ENCODE peak calls at places on chromosomes 11 and 22, in four cellular contexts. One of them, this sample, is unnamed.

GRCh38 chr22:24985824-24986214 is 33.3 kb downstream of the KIAA1671 start:
- DNase-seq in heart right ventricle: peak; percentile 37
- DNase-seq in mucosa of descending colon: no peak
- DNase-seq in brain microvascular endothelial cell: peak; percentile 98
- DNase-seq in this sample: no peak

GRCh38 chr22:43001271-43002197 is 13.4 kb downstream of the PACSIN2 start:
- DNase-seq in brain microvascular endothelial cell: peak; percentile 49
- DNase-seq in heart right ventricle: no peak
- DNase-seq in mucosa of descending colon: no peak
- DNase-seq in this sample: no peak

GRCh38 chr11:6608726-6609501 is 3.1 kb downstream of the TAF10 start:
- DNase-seq in heart right ventricle: no peak
- DNase-seq in brain microvascular endothelial cell: no peak
- DNase-seq in mucosa of descending colon: peak; percentile 8
- DNase-seq in this sample: no peak

GRCh38 chr11:61963016-61963281 is 4.5 kb downstream of the FTH1 start:
- DNase-seq in heart right ventricle: no peak
- DNase-seq in brain microvascular endothelial cell: no peak
- DNase-seq in mucosa of descending colon: no peak
- DNase-seq in this sample: no peak

GRCh38 chr11:117870176-117870952 is 6.1 kb downstream of the FXYD6 start:
- DNase-seq in brain microvascular endothelial cell: no peak
- DNase-seq in mucosa of descending colon: no peak
- DNase-seq in heart right ventricle: no peak
- DNase-seq in this sample: no peak

GRCh38 chr11:80293293-80293692 is 852.5 kb upstream of the TENM4 start:
- DNase-seq in mucosa of descending colon: no peak
- DNase-seq in heart right ventricle: no peak
- DNase-seq in brain microvascular endothelial cell: no peak
- DNase-seq in this sample: no peak

GRCh38 chr11:75562048-75562835 is at the start of gene SERPINH1:
- DNase-seq in brain microvascular endothelial cell: peak; percentile 84
- DNase-seq in mucosa of descending colon: peak; percentile 86
- DNase-seq in heart right ventricle: peak; percentile 88
- DNase-seq in this sample: peak; percentile 42

GRCh38 chr11:122421684-122422083 is 233.8 kb upstream of the UBASH3B start:
- DNase-seq in brain microvascular endothelial cell: no peak
- DNase-seq in mucosa of descending colon: no peak
- DNase-seq in heart right ventricle: no peak
- DNase-seq in this sample: no peak

GRCh38 chr22:17816649-17817048 is 42.4 kb upstream of the BID start:
- DNase-seq in heart right ventricle: no peak
- DNase-seq in brain microvascular endothelial cell: no peak
- DNase-seq in mucosa of descending colon: no peak
- DNase-seq in this sample: no peak

GRCh38 chr11:32722255-32722654 is 72.2 kb downstream of the CCDC73 start:
- DNase-seq in mucosa of descending colon: no peak
- DNase-seq in heart right ventricle: no peak
- DNase-seq in brain microvascular endothelial cell: no peak
- DNase-seq in this sample: no peak

GRCh38 chr11:93271596-93271995 is 58.9 kb upstream of the DEUP1 start:
- DNase-seq in heart right ventricle: no peak
- DNase-seq in brain microvascular endothelial cell: no peak
- DNase-seq in mucosa of descending colon: no peak
- DNase-seq in this sample: no peak

GRCh38 chr22:43110444-43110926 is at the start of gene BIK:
- DNase-seq in heart right ventricle: peak; percentile 38
- DNase-seq in brain microvascular endothelial cell: no peak
- DNase-seq in mucosa of descending colon: peak; percentile 70
- DNase-seq in this sample: peak; percentile 21

GRCh38 chr11:2557381-2557780 is 112.6 kb downstream of the KCNQ1 start:
- DNase-seq in heart right ventricle: no peak
- DNase-seq in mucosa of descending colon: no peak
- DNase-seq in brain microvascular endothelial cell: no peak
- DNase-seq in this sample: no peak

GRCh38 chr11:125170406-125171031 is 6.0 kb downstream of the PKNOX2 start:
- DNase-seq in brain microvascular endothelial cell: peak; percentile 87
- DNase-seq in mucosa of descending colon: no peak
- DNase-seq in heart right ventricle: peak; percentile 78
- DNase-seq in this sample: no peak

GRCh38 chr22:37664249-37665101 is 6.0 kb downstream of the PDXP start:
- DNase-seq in brain microvascular endothelial cell: no peak
- DNase-seq in heart right ventricle: no peak
- DNase-seq in mucosa of descending colon: no peak
- DNase-seq in this sample: no peak

GRCh38 chr11:47248664-47249377 is at the start of gene ACP2:
- DNase-seq in brain microvascular endothelial cell: peak; percentile 83
- DNase-seq in mucosa of descending colon: peak; percentile 90
- DNase-seq in heart right ventricle: peak; percentile 87
- DNase-seq in this sample: peak; percentile 86
- TF ChIP-seq CTCF in brain microvascular endothelial cell: peak; percentile 41
- TF ChIP-seq CTCF in mucosa of descending colon: no peak
- TF ChIP-seq CTCF in heart right ventricle: peak; percentile 33
- TF ChIP-seq CTCF in this sample: no peak

GRCh38 chr22:45731798-45732495 is 60.3 kb downstream of the ATXN10 start:
- DNase-seq in heart right ventricle: no peak
- DNase-seq in mucosa of descending colon: no peak
- DNase-seq in brain microvascular endothelial cell: no peak
- DNase-seq in this sample: no peak
- TF ChIP-seq CTCF in heart right ventricle: peak; percentile 29
- TF ChIP-seq CTCF in mucosa of descending colon: no peak
- TF ChIP-seq CTCF in brain microvascular endothelial cell: peak; percentile 54
- TF ChIP-seq CTCF in this sample: no peak

GRCh38 chr11:73330569-73331093 is 22.6 kb downstream of the ARHGEF17 start:
- DNase-seq in brain microvascular endothelial cell: peak; percentile 33
- DNase-seq in mucosa of descending colon: no peak
- DNase-seq in heart right ventricle: no peak
- DNase-seq in this sample: no peak
- TF ChIP-seq CTCF in brain microvascular endothelial cell: peak; percentile 82
- TF ChIP-seq CTCF in mucosa of descending colon: no peak
- TF ChIP-seq CTCF in heart right ventricle: peak; percentile 47
- TF ChIP-seq CTCF in this sample: no peak

DNA sequence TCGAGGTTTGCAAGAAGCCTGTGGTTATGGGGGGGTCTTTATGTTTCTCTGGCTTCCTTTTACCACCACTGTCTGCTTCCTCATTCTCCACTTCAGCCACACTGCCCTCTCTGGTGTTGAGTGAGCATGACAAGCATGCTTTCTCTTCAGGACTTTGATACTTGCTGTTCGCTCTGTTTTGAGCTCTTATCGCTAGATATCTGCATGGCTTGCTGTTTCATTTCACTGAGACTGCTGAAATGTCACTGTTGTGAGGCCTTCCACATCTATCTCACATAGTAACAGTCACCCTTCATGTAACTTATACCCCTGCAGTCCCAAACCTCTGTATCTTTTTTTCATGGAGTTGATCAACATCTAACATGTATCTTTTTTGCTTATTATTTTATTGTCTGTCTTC is 59.8 kb downstream of the TMEM135 start:
- DNase-seq in mucosa of descending colon: peak; percentile 73
- DNase-seq in brain microvascular endothelial cell: peak; percentile 22
- DNase-seq in heart right ventricle: no peak
- DNase-seq in this sample: no peak
- TF ChIP-seq CTCF in mucosa of descending colon: peak; percentile 64
- TF ChIP-seq CTCF in brain microvascular endothelial cell: peak; percentile 86
- TF ChIP-seq CTCF in heart right ventricle: peak; percentile 68
- TF ChIP-seq CTCF in this sample: peak; percentile 77

DNA sequence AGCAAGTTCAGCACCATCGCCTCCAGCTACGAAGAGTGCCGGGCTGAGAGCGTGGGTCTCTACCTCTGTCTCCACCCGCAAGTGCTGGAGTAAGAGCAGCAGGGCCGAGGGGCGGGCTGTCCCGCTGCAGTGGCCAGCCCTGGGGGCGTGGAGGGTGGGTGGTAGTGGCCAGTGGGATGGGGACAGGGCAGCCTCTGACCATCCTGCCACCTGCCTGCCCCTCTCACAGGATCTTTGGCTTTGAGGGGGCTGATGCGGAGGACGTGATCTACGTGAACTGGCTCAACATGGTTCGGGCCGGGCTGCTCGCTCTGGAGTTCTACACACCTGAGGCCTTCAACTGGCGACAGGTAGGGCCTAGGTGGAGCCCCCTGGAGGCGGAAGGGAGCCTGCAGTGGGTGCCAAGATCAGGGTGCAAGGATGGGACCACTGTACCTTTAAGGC is 15.0 kb upstream of the BBS1 start:
- DNase-seq in mucosa of descending colon: no peak
- DNase-seq in heart right ventricle: no peak
- DNase-seq in brain microvascular endothelial cell: no peak
- DNase-seq in this sample: no peak
- TF ChIP-seq CTCF in mucosa of descending colon: no peak
- TF ChIP-seq CTCF in heart right ventricle: no peak
- TF ChIP-seq CTCF in brain microvascular endothelial cell: peak; percentile 41
- TF ChIP-seq CTCF in this sample: no peak

GRCh38 chr11:68459886-68460740 is 439 bp upstream of the PPP6R3 start:
- DNase-seq in mucosa of descending colon: peak; percentile 96
- DNase-seq in heart right ventricle: peak; percentile 93
- DNase-seq in brain microvascular endothelial cell: peak; percentile 99
- DNase-seq in this sample: peak; percentile 92
- TF ChIP-seq CTCF in mucosa of descending colon: no peak
- TF ChIP-seq CTCF in heart right ventricle: no peak
- TF ChIP-seq CTCF in brain microvascular endothelial cell: no peak
- TF ChIP-seq CTCF in this sample: no peak

GRCh38 chr11:17634776-17635550 is 84.4 kb upstream of the MYOD1 start:
- DNase-seq in mucosa of descending colon: no peak
- DNase-seq in brain microvascular endothelial cell: no peak
- DNase-seq in heart right ventricle: no peak
- DNase-seq in this sample: no peak

GRCh38 chr11:17633987-17634775 is 85.2 kb upstream of the MYOD1 start:
- DNase-seq in brain microvascular endothelial cell: no peak
- DNase-seq in mucosa of descending colon: no peak
- DNase-seq in heart right ventricle: no peak
- DNase-seq in this sample: no peak

GRCh38 chr11:17636721-17637120 is 82.7 kb upstream of the MYOD1 start:
- DNase-seq in brain microvascular endothelial cell: no peak
- DNase-seq in mucosa of descending colon: no peak
- DNase-seq in heart right ventricle: no peak
- DNase-seq in this sample: no peak

GRCh38 chr11:17633279-17633986 is 85.9 kb upstream of the MYOD1 start:
- DNase-seq in mucosa of descending colon: no peak
- DNase-seq in brain microvascular endothelial cell: no peak
- DNase-seq in heart right ventricle: no peak
- DNase-seq in this sample: no peak

GRCh38 chr11:17635551-17635938 is 83.8 kb upstream of the MYOD1 start:
- DNase-seq in mucosa of descending colon: no peak
- DNase-seq in brain microvascular endothelial cell: no peak
- DNase-seq in heart right ventricle: no peak
- DNase-seq in this sample: no peak
- TF ChIP-seq CTCF in mucosa of descending colon: no peak
- TF ChIP-seq CTCF in brain microvascular endothelial cell: no peak
- TF ChIP-seq CTCF in heart right ventricle: no peak
- TF ChIP-seq CTCF in this sample: no peak

GRCh38 chr11:11988862-11989261 is 19.6 kb downstream of the DKK3 start:
- DNase-seq in brain microvascular endothelial cell: no peak
- DNase-seq in mucosa of descending colon: no peak
- DNase-seq in heart right ventricle: no peak
- DNase-seq in this sample: no peak
- TF ChIP-seq CTCF in brain microvascular endothelial cell: peak; percentile 46
- TF ChIP-seq CTCF in mucosa of descending colon: no peak
- TF ChIP-seq CTCF in heart right ventricle: peak; percentile 30
- TF ChIP-seq CTCF in this sample: no peak

This sample was measured in natural killer cell.